ENCODE peak calls at places on chromosomes 2 and 18, in five cellular contexts. One of them, this sample, is unnamed.

GRCh38 chr2:237613679-237614078 is 13.7 kb upstream of the LRRFIP1 start:
- DNase-seq in dorsolateral prefrontal cortex: no peak
- DNase-seq in CD4-positive, alpha-beta memory T cell: no peak
- DNase-seq in SK-N-SH: no peak
- DNase-seq in IMR-90: no peak
- DNase-seq in this sample: no peak

GRCh38 chr2:101972621-101973434 is 18.9 kb upstream of the IL1R2 start:
- DNase-seq in dorsolateral prefrontal cortex: no peak
- DNase-seq in CD4-positive, alpha-beta memory T cell: no peak
- DNase-seq in SK-N-SH: no peak
- DNase-seq in IMR-90: peak; percentile 76
- DNase-seq in this sample: no peak

GRCh38 chr2:152098798-152099654 is at the start of gene CACNB4:
- DNase-seq in dorsolateral prefrontal cortex: no peak
- DNase-seq in CD4-positive, alpha-beta memory T cell: no peak
- DNase-seq in SK-N-SH: peak; percentile 83
- DNase-seq in IMR-90: no peak
- DNase-seq in this sample: no peak

GRCh38 chr2:37189452-37190153 is 1.1 kb upstream of the SULT6B1 start:
- DNase-seq in dorsolateral prefrontal cortex: no peak
- DNase-seq in CD4-positive, alpha-beta memory T cell: no peak
- DNase-seq in SK-N-SH: no peak
- DNase-seq in IMR-90: peak; percentile 90
- DNase-seq in this sample: no peak

GRCh38 chr2:150606380-150607060 is 119.1 kb upstream of the RND3 start:
- DNase-seq in dorsolateral prefrontal cortex: no peak
- DNase-seq in CD4-positive, alpha-beta memory T cell: no peak
- DNase-seq in SK-N-SH: no peak
- DNase-seq in IMR-90: peak; percentile 18
- DNase-seq in this sample: no peak

GRCh38 chr2:223908304-223909047 is 36.7 kb downstream of the WDFY1 start:
- DNase-seq in dorsolateral prefrontal cortex: no peak
- DNase-seq in CD4-positive, alpha-beta memory T cell: no peak
- DNase-seq in SK-N-SH: no peak
- DNase-seq in IMR-90: no peak
- DNase-seq in this sample: no peak

GRCh38 chr2:134465706-134466105 is 211.8 kb downstream of the MGAT5 start:
- DNase-seq in dorsolateral prefrontal cortex: no peak
- DNase-seq in CD4-positive, alpha-beta memory T cell: no peak
- DNase-seq in SK-N-SH: no peak
- DNase-seq in IMR-90: no peak
- DNase-seq in this sample: no peak

GRCh38 chr18:79681484-79682387 is 2.1 kb downstream of the CTDP1 start:
- DNase-seq in dorsolateral prefrontal cortex: no peak
- DNase-seq in CD4-positive, alpha-beta memory T cell: peak; percentile 68
- DNase-seq in SK-N-SH: no peak
- DNase-seq in IMR-90: no peak
- DNase-seq in this sample: peak; percentile 56

GRCh38 chr18:77056399-77057015 is 76.1 kb downstream of the MBP start:
- DNase-seq in dorsolateral prefrontal cortex: no peak
- DNase-seq in CD4-positive, alpha-beta memory T cell: no peak
- DNase-seq in SK-N-SH: no peak
- DNase-seq in IMR-90: no peak
- DNase-seq in this sample: peak; percentile 44

GRCh38 chr2:37615808-37616673 is 55.4 kb downstream of the CDC42EP3 start:
- DNase-seq in dorsolateral prefrontal cortex: no peak
- DNase-seq in CD4-positive, alpha-beta memory T cell: peak; percentile 73
- DNase-seq in SK-N-SH: no peak
- DNase-seq in IMR-90: no peak
- DNase-seq in this sample: no peak

GRCh38 chr18:25326231-25327042 is 25.5 kb downstream of the ZNF521 start:
- DNase-seq in dorsolateral prefrontal cortex: no peak
- DNase-seq in CD4-positive, alpha-beta memory T cell: no peak
- DNase-seq in SK-N-SH: no peak
- DNase-seq in IMR-90: peak; percentile 6
- DNase-seq in this sample: no peak

GRCh38 chr2:191049728-191050639 is 36.0 kb upstream of the STAT1 start:
- DNase-seq in dorsolateral prefrontal cortex: no peak
- DNase-seq in CD4-positive, alpha-beta memory T cell: no peak
- DNase-seq in SK-N-SH: no peak
- DNase-seq in IMR-90: peak; percentile 87
- DNase-seq in this sample: no peak

GRCh38 chr2:180644709-180645108 is 335.7 kb upstream of the UBE2E3 start:
- DNase-seq in dorsolateral prefrontal cortex: no peak
- DNase-seq in CD4-positive, alpha-beta memory T cell: no peak
- DNase-seq in SK-N-SH: no peak
- DNase-seq in IMR-90: peak; percentile 96
- DNase-seq in this sample: no peak

GRCh38 chr2:636649-637405 is 40.4 kb downstream of the TMEM18 start:
- DNase-seq in dorsolateral prefrontal cortex: peak; percentile 66
- DNase-seq in CD4-positive, alpha-beta memory T cell: peak; percentile 54
- DNase-seq in SK-N-SH: peak; percentile 89
- DNase-seq in IMR-90: peak; percentile 31
- DNase-seq in this sample: peak; percentile 74

GRCh38 chr2:14533106-14533757 is 99.3 kb upstream of the LRATD1 start:
- DNase-seq in dorsolateral prefrontal cortex: no peak
- DNase-seq in CD4-positive, alpha-beta memory T cell: no peak
- DNase-seq in SK-N-SH: no peak
- DNase-seq in IMR-90: no peak
- DNase-seq in this sample: no peak

GRCh38 chr2:17300141-17300540 is 218.1 kb downstream of the RAD51AP2 start:
- DNase-seq in dorsolateral prefrontal cortex: no peak
- DNase-seq in CD4-positive, alpha-beta memory T cell: no peak
- DNase-seq in SK-N-SH: no peak
- DNase-seq in IMR-90: peak; percentile 80
- DNase-seq in this sample: no peak

GRCh38 chr18:57898506-57899124 is 95.5 kb upstream of the ATP8B1 start:
- DNase-seq in dorsolateral prefrontal cortex: no peak
- DNase-seq in CD4-positive, alpha-beta memory T cell: no peak
- DNase-seq in SK-N-SH: no peak
- DNase-seq in IMR-90: peak; percentile 94
- DNase-seq in this sample: no peak

GRCh38 chr18:58438161-58438983 is 190.5 kb downstream of the ALPK2 start:
- DNase-seq in dorsolateral prefrontal cortex: no peak
- DNase-seq in CD4-positive, alpha-beta memory T cell: peak; percentile 24
- DNase-seq in SK-N-SH: no peak
- DNase-seq in IMR-90: peak; percentile 41
- DNase-seq in this sample: no peak

GRCh38 chr18:21546423-21546822 is 54.1 kb downstream of the ESCO1 start:
- DNase-seq in dorsolateral prefrontal cortex: no peak
- DNase-seq in CD4-positive, alpha-beta memory T cell: no peak
- DNase-seq in SK-N-SH: no peak
- DNase-seq in IMR-90: no peak
- DNase-seq in this sample: no peak

GRCh38 chr18:11392292-11392691 is 217.1 kb upstream of the SLC35G4 start:
- DNase-seq in dorsolateral prefrontal cortex: no peak
- DNase-seq in CD4-positive, alpha-beta memory T cell: no peak
- DNase-seq in SK-N-SH: no peak
- DNase-seq in IMR-90: no peak
- DNase-seq in this sample: peak; percentile 51

GRCh38 chr2:142065700-142066099 is 65.1 kb downstream of the LRP1B start:
- DNase-seq in dorsolateral prefrontal cortex: no peak
- DNase-seq in CD4-positive, alpha-beta memory T cell: no peak
- DNase-seq in SK-N-SH: no peak
- DNase-seq in IMR-90: no peak
- DNase-seq in this sample: no peak

GRCh38 chr2:102147935-102148334 is 5.4 kb downstream of the IL1R1 start:
- DNase-seq in dorsolateral prefrontal cortex: no peak
- DNase-seq in CD4-positive, alpha-beta memory T cell: no peak
- DNase-seq in SK-N-SH: no peak
- DNase-seq in IMR-90: peak; percentile 34
- DNase-seq in this sample: no peak

GRCh38 chr2:72980535-72981217 is 63.4 kb downstream of the EMX1 start:
- DNase-seq in dorsolateral prefrontal cortex: no peak
- DNase-seq in CD4-positive, alpha-beta memory T cell: no peak
- DNase-seq in SK-N-SH: no peak
- DNase-seq in IMR-90: peak; percentile 58
- DNase-seq in this sample: no peak

DNA sequence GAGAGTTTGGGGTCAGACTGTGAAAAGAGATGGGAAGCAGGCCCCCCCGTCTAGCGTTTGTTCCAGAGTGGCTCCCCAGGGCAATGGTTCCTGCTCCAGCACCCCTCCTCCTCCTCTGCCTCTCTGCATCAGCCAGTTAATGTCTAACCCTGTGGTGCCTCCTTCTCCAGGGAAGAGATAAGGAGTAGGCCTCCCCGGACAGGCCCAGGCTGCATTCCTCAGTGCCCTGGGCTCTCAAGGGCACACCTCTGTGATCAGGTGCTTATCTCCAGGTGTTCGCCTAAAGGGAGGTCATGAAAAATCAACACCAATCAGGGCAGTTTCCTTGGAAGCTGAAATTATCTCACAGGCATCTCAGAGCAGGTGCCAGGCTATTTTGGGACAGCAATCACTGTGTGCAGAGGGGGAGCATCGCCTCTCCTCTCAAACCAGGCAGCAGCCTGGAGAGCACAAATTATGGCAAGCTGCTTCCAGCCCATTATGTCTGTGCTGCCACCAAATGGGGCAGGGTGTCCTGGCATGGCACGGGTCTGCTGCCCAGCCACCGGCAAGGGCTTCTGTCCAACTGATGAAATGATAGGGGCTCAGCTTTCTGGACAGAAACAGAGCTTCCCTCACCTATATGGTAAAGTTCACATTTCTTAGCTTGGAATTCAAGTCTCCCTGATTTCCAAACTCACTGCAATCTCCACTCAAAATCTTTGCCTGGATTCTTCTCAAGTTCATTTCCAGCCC is 255.8 kb upstream of the SLC14A2 start:
- DNase-seq in dorsolateral prefrontal cortex: no peak
- DNase-seq in CD4-positive, alpha-beta memory T cell: no peak
- DNase-seq in SK-N-SH: peak; percentile 60
- DNase-seq in IMR-90: no peak
- DNase-seq in this sample: no peak
- H3K4me3 ChIP-seq in dorsolateral prefrontal cortex: no peak overlapping the region
- H3K4me3 ChIP-seq in CD4-positive, alpha-beta memory T cell: no peak overlapping the region
- H3K4me3 ChIP-seq in SK-N-SH: no peak overlapping the region
- H3K4me3 ChIP-seq in IMR-90: no peak overlapping the region
- H3K4me3 ChIP-seq in this sample: no peak overlapping the region

GRCh38 chr2:20640411-20641122 is 10.3 kb downstream of the HS1BP3 start:
- DNase-seq in dorsolateral prefrontal cortex: no peak
- DNase-seq in CD4-positive, alpha-beta memory T cell: no peak
- DNase-seq in SK-N-SH: no peak
- DNase-seq in IMR-90: no peak
- DNase-seq in this sample: no peak
- H3K27ac ChIP-seq in dorsolateral prefrontal cortex: peak overlapping the region; percentile 18
- H3K27ac ChIP-seq in CD4-positive, alpha-beta memory T cell: no peak overlapping the region
- H3K27ac ChIP-seq in SK-N-SH: no peak overlapping the region
- H3K27ac ChIP-seq in IMR-90: no peak overlapping the region
- H3K27ac ChIP-seq in this sample: no peak overlapping the region

GRCh38 chr18:44681611-44682010 is 923 bp downstream of the SETBP1 start:
- DNase-seq in dorsolateral prefrontal cortex: no peak
- DNase-seq in CD4-positive, alpha-beta memory T cell: no peak
- DNase-seq in SK-N-SH: no peak
- DNase-seq in IMR-90: no peak
- DNase-seq in this sample: no peak
- H3K4me3 ChIP-seq in dorsolateral prefrontal cortex: peak overlapping the region; percentile 68
- H3K4me3 ChIP-seq in CD4-positive, alpha-beta memory T cell: no peak overlapping the region
- H3K4me3 ChIP-seq in SK-N-SH: peak overlapping the region; percentile 74
- H3K4me3 ChIP-seq in IMR-90: no peak overlapping the region
- H3K4me3 ChIP-seq in this sample: peak overlapping the region; percentile 75

DNA sequence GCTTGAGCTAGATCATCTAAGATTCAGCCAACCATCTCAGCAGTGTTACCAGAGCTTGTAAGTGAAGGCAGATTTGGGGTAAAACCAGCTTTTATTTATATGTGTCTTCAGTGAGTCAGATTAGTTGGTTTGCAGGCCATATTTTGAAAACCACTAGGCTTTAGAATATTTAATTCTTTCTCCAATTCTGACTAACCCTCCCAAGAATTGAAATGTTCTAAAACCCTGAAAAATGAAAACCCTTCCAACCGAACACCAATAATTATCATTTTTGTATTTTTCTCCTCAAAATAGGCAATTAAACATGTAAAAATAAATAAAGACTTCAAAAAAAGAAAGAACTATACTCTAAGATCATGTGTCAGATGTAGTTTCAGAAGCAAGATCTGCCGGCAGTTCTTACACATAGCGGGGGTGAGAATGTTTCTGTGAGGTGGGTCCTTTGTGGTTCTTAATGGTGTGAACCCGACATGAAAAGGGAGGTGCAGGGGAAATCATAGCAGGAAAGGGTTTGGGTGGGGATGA is 14.2 kb downstream of the PLEK start:
- DNase-seq in dorsolateral prefrontal cortex: no peak
- DNase-seq in CD4-positive, alpha-beta memory T cell: no peak
- DNase-seq in SK-N-SH: no peak
- DNase-seq in IMR-90: no peak
- DNase-seq in this sample: no peak
- H3K27ac ChIP-seq in dorsolateral prefrontal cortex: no peak overlapping the region
- H3K27ac ChIP-seq in CD4-positive, alpha-beta memory T cell: peak overlapping the region; percentile 32
- H3K27ac ChIP-seq in SK-N-SH: no peak overlapping the region
- H3K27ac ChIP-seq in IMR-90: no peak overlapping the region
- H3K27ac ChIP-seq in this sample: peak overlapping the region; percentile 96

GRCh38 chr2:127089466-127090235 is 17.3 kb downstream of the BIN1 start:
- DNase-seq in dorsolateral prefrontal cortex: no peak
- DNase-seq in CD4-positive, alpha-beta memory T cell: no peak
- DNase-seq in SK-N-SH: no peak
- DNase-seq in IMR-90: no peak
- DNase-seq in this sample: no peak

GRCh38 chr2:127088706-127089105 is 18.2 kb downstream of the BIN1 start:
- DNase-seq in dorsolateral prefrontal cortex: no peak
- DNase-seq in CD4-positive, alpha-beta memory T cell: no peak
- DNase-seq in SK-N-SH: no peak
- DNase-seq in IMR-90: no peak
- DNase-seq in this sample: no peak

GRCh38 chr2:127090281-127091128 is 16.4 kb downstream of the BIN1 start:
- DNase-seq in dorsolateral prefrontal cortex: no peak
- DNase-seq in CD4-positive, alpha-beta memory T cell: no peak
- DNase-seq in SK-N-SH: no peak
- DNase-seq in IMR-90: no peak
- DNase-seq in this sample: no peak

GRCh38 chr2:127086800-127087737 is 19.9 kb downstream of the BIN1 start:
- DNase-seq in dorsolateral prefrontal cortex: no peak
- DNase-seq in CD4-positive, alpha-beta memory T cell: no peak
- DNase-seq in SK-N-SH: peak; percentile 89
- DNase-seq in IMR-90: peak; percentile 88
- DNase-seq in this sample: peak; percentile 76

DNA sequence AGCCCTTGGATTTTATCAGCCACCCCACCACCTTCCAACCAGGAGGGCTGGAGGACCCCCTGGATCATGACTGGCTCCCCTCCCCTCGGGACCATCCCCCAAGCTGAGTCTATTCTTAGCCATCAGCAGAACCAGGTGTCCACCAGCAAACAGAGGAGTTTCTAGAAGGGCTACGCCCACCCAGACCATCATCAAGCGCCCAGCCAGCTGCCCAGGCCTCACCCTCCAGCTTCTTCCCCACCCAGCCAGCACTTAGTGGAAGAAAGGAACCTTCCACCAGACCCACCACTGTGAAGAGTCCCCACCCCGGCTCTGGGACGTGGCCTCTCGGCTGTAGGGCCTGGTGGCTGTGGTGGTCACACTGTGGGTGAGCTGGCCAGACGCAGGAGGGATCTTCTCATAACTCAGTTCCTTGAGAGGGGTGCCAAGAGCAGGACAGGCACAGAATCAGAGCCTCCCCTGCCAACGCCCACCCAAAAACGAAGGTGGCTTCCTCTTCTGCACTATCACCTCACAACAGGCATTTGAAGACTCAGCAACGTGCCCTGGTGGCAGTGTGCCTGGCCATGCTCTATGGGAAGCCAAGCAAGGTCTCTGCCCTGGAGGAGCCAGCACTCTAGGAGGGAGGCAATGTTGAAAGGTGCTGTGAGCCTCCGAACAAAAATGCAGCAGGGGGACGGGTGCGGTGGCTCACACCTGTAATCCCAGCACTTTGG is 19.0 kb downstream of the BIN1 start:
- DNase-seq in dorsolateral prefrontal cortex: no peak
- DNase-seq in CD4-positive, alpha-beta memory T cell: no peak
- DNase-seq in SK-N-SH: peak; percentile 64
- DNase-seq in IMR-90: peak; percentile 12
- DNase-seq in this sample: peak; percentile 51
- H3K4me3 ChIP-seq in dorsolateral prefrontal cortex: no peak overlapping the region
- H3K4me3 ChIP-seq in CD4-positive, alpha-beta memory T cell: no peak overlapping the region
- H3K4me3 ChIP-seq in SK-N-SH: no peak overlapping the region
- H3K4me3 ChIP-seq in IMR-90: no peak overlapping the region
- H3K4me3 ChIP-seq in this sample: no peak overlapping the region